ENCODE peak calls at places on chromosomes 6 and 20, in four cellular contexts. One of them, this sample, is unnamed.

GRCh38 chr6:163466839-163467390 is 52.4 kb downstream of the QKI start:
- DNase-seq in stomach: no peak
- DNase-seq in nephron progenitor cell: no peak
- DNase-seq in effector memory CD8-positive, alpha-beta T cell: no peak
- DNase-seq in this sample: no peak

GRCh38 chr6:37713529-37714119 is 15.9 kb upstream of the MDGA1 start:
- DNase-seq in stomach: no peak
- DNase-seq in nephron progenitor cell: no peak
- DNase-seq in effector memory CD8-positive, alpha-beta T cell: no peak
- DNase-seq in this sample: no peak

GRCh38 chr20:62888910-62889309 is 27.3 kb upstream of the TCFL5 start:
- DNase-seq in stomach: no peak
- DNase-seq in nephron progenitor cell: no peak
- DNase-seq in effector memory CD8-positive, alpha-beta T cell: no peak
- DNase-seq in this sample: no peak

GRCh38 chr6:23842760-23843159 is 283.3 kb upstream of the NRSN1 start:
- DNase-seq in stomach: no peak
- DNase-seq in nephron progenitor cell: no peak
- DNase-seq in effector memory CD8-positive, alpha-beta T cell: no peak
- DNase-seq in this sample: no peak

GRCh38 chr20:33310327-33310899 is 27.4 kb downstream of the BPIFB1 start:
- DNase-seq in stomach: no peak
- DNase-seq in nephron progenitor cell: no peak
- DNase-seq in effector memory CD8-positive, alpha-beta T cell: no peak
- DNase-seq in this sample: no peak

GRCh38 chr6:107822154-107823046 is 1.7 kb downstream of the SCML4 start:
- DNase-seq in stomach: no peak
- DNase-seq in nephron progenitor cell: no peak
- DNase-seq in effector memory CD8-positive, alpha-beta T cell: peak
- DNase-seq in this sample: no peak

GRCh38 chr20:63697868-63698545 is 1.6 kb downstream of the TNFRSF6B start:
- DNase-seq in stomach: no peak
- DNase-seq in nephron progenitor cell: no peak
- DNase-seq in effector memory CD8-positive, alpha-beta T cell: no peak
- DNase-seq in this sample: peak

GRCh38 chr6:75268121-75268987 is 16.2 kb downstream of the TMEM30A start:
- DNase-seq in stomach: no peak
- DNase-seq in nephron progenitor cell: no peak
- DNase-seq in effector memory CD8-positive, alpha-beta T cell: no peak
- DNase-seq in this sample: peak

GRCh38 chr20:57598060-57598459 is 22.2 kb downstream of the ZBP1 start:
- DNase-seq in stomach: no peak
- DNase-seq in nephron progenitor cell: no peak
- DNase-seq in effector memory CD8-positive, alpha-beta T cell: no peak
- DNase-seq in this sample: peak

GRCh38 chr20:60060006-60060557 is 101.9 kb downstream of the CDH26 start:
- DNase-seq in stomach: no peak
- DNase-seq in nephron progenitor cell: no peak
- DNase-seq in effector memory CD8-positive, alpha-beta T cell: no peak
- DNase-seq in this sample: no peak

GRCh38 chr6:44034931-44035345 is 92.3 kb downstream of the MRPL14 start:
- DNase-seq in stomach: no peak
- DNase-seq in nephron progenitor cell: no peak
- DNase-seq in effector memory CD8-positive, alpha-beta T cell: no peak
- DNase-seq in this sample: no peak

GRCh38 chr6:56752009-56752408 is 109.3 kb upstream of the DST start:
- DNase-seq in stomach: no peak
- DNase-seq in nephron progenitor cell: no peak
- DNase-seq in effector memory CD8-positive, alpha-beta T cell: no peak
- DNase-seq in this sample: no peak

GRCh38 chr6:131728296-131728939 is 17.6 kb upstream of the CTAGE9 start:
- DNase-seq in stomach: no peak
- DNase-seq in nephron progenitor cell: no peak
- DNase-seq in effector memory CD8-positive, alpha-beta T cell: no peak
- DNase-seq in this sample: no peak

GRCh38 chr6:140782941-140783340 is 1349.8 kb upstream of the GJE1 start:
- DNase-seq in stomach: no peak
- DNase-seq in nephron progenitor cell: no peak
- DNase-seq in effector memory CD8-positive, alpha-beta T cell: no peak
- DNase-seq in this sample: no peak

GRCh38 chr6:106517699-106518098 is 111.6 kb downstream of the RTN4IP1 start:
- DNase-seq in stomach: no peak
- DNase-seq in nephron progenitor cell: no peak
- DNase-seq in effector memory CD8-positive, alpha-beta T cell: no peak
- DNase-seq in this sample: no peak

GRCh38 chr20:34673411-34673810 is 3.5 kb downstream of the PIGU start:
- DNase-seq in stomach: no peak
- DNase-seq in nephron progenitor cell: no peak
- DNase-seq in effector memory CD8-positive, alpha-beta T cell: no peak
- DNase-seq in this sample: no peak

GRCh38 chr6:129590408-129591022 is 119.5 kb downstream of the ARHGAP18 start:
- DNase-seq in stomach: no peak
- DNase-seq in nephron progenitor cell: no peak
- DNase-seq in effector memory CD8-positive, alpha-beta T cell: no peak
- DNase-seq in this sample: no peak

GRCh38 chr6:147075326-147075840 is 128.8 kb upstream of the STXBP5 start:
- DNase-seq in stomach: no peak
- DNase-seq in nephron progenitor cell: no peak
- DNase-seq in effector memory CD8-positive, alpha-beta T cell: no peak
- DNase-seq in this sample: no peak

GRCh38 chr6:35468980-35469710 is 944 bp downstream of the RPL10A start:
- DNase-seq in stomach: no peak
- DNase-seq in nephron progenitor cell: no peak
- DNase-seq in effector memory CD8-positive, alpha-beta T cell: no peak
- DNase-seq in this sample: peak

GRCh38 chr6:125787791-125788190 is 3.0 kb upstream of the NCOA7 start:
- DNase-seq in stomach: peak
- DNase-seq in nephron progenitor cell: no peak
- DNase-seq in effector memory CD8-positive, alpha-beta T cell: no peak
- DNase-seq in this sample: no peak

GRCh38 chr6:57242505-57242904 is 20.4 kb upstream of the RAB23 start:
- DNase-seq in stomach: no peak
- DNase-seq in nephron progenitor cell: no peak
- DNase-seq in effector memory CD8-positive, alpha-beta T cell: no peak
- DNase-seq in this sample: no peak

GRCh38 chr6:11771473-11772048 is 7.0 kb downstream of the ADTRP start:
- DNase-seq in stomach: no peak
- DNase-seq in nephron progenitor cell: no peak
- DNase-seq in effector memory CD8-positive, alpha-beta T cell: no peak
- DNase-seq in this sample: no peak

GRCh38 chr20:3470208-3470626 is 601 bp upstream of the ATRN start:
- DNase-seq in stomach: no peak
- DNase-seq in nephron progenitor cell: no peak
- DNase-seq in effector memory CD8-positive, alpha-beta T cell: no peak
- DNase-seq in this sample: no peak

GRCh38 chr6:105596284-105596755 is 193.4 kb upstream of the PREP start:
- DNase-seq in stomach: no peak
- DNase-seq in nephron progenitor cell: no peak
- DNase-seq in effector memory CD8-positive, alpha-beta T cell: no peak
- DNase-seq in this sample: no peak

GRCh38 chr6:166656269-166657206 is 29.5 kb upstream of the RPS6KA2 start:
- DNase-seq in stomach: no peak
- DNase-seq in nephron progenitor cell: no peak
- DNase-seq in effector memory CD8-positive, alpha-beta T cell: no peak
- DNase-seq in this sample: peak

GRCh38 chr6:114210467-114210866 is 132.4 kb downstream of the HS3ST5 start:
- DNase-seq in stomach: no peak
- DNase-seq in nephron progenitor cell: no peak
- DNase-seq in effector memory CD8-positive, alpha-beta T cell: no peak
- DNase-seq in this sample: no peak

GRCh38 chr20:42281801-42282200 is 663.6 kb upstream of the CHD6 start:
- DNase-seq in stomach: no peak
- DNase-seq in nephron progenitor cell: no peak
- DNase-seq in effector memory CD8-positive, alpha-beta T cell: no peak
- DNase-seq in this sample: no peak

GRCh38 chr6:30002871-30003270 is 58.2 kb upstream of the POLR1H start:
- DNase-seq in stomach: no peak
- DNase-seq in nephron progenitor cell: no peak
- DNase-seq in effector memory CD8-positive, alpha-beta T cell: no peak
- DNase-seq in this sample: no peak

GRCh38 chr6:90263653-90264052 is 33.0 kb downstream of the BACH2 start:
- DNase-seq in stomach: no peak
- DNase-seq in nephron progenitor cell: no peak
- DNase-seq in effector memory CD8-positive, alpha-beta T cell: no peak
- DNase-seq in this sample: no peak

GRCh38 chr6:137989696-137990095 is 117.5 kb downstream of the PERP start:
- DNase-seq in stomach: no peak
- DNase-seq in nephron progenitor cell: no peak
- DNase-seq in effector memory CD8-positive, alpha-beta T cell: no peak
- DNase-seq in this sample: no peak

GRCh38 chr6:11804135-11804534 is 25.5 kb upstream of the ADTRP start:
- DNase-seq in stomach: no peak
- DNase-seq in nephron progenitor cell: no peak
- DNase-seq in effector memory CD8-positive, alpha-beta T cell: no peak
- DNase-seq in this sample: no peak

GRCh38 chr6:85240787-85241186 is 209.1 kb upstream of the NT5E start:
- DNase-seq in stomach: no peak
- DNase-seq in nephron progenitor cell: no peak
- DNase-seq in effector memory CD8-positive, alpha-beta T cell: no peak
- DNase-seq in this sample: no peak

GRCh38 chr20:63889241-63890200 is 5.4 kb upstream of the DNAJC5 start:
- DNase-seq in stomach: peak
- DNase-seq in nephron progenitor cell: no peak
- DNase-seq in effector memory CD8-positive, alpha-beta T cell: no peak
- DNase-seq in this sample: peak

GRCh38 chr6:37130704-37131103 is 39.2 kb upstream of the PIM1 start:
- DNase-seq in stomach: peak
- DNase-seq in nephron progenitor cell: no peak
- DNase-seq in effector memory CD8-positive, alpha-beta T cell: no peak
- DNase-seq in this sample: no peak

GRCh38 chr6:170225852-170226417 is 64.9 kb downstream of the DLL1 start:
- DNase-seq in stomach: peak
- DNase-seq in nephron progenitor cell: no peak
- DNase-seq in effector memory CD8-positive, alpha-beta T cell: no peak
- DNase-seq in this sample: no peak